ENCODE peak calls at places on chromosomes 1 and 21, in four cellular contexts. C, S, P and M are unnamed samples.

GRCh38 chr1:92476071-92476607 is 10.6 kb downstream of the GFI1 start:
- DNase-seq in P (no peak), S (peak; percentile 98), C (peak; percentile 68), M (no peak)

GRCh38 chr1:46539968-46540367 is 11.5 kb downstream of the KNCN start:
- DNase-seq in C (no peak), S (no peak), P (no peak), M (no peak)

GRCh38 chr1:207321790-207322530 is 482 bp downstream of the CD55 start:
- DNase-seq in P (no peak), C (peak; percentile 53), S (no peak), M (no peak)

GRCh38 chr1:41662061-41662655 is 177.7 kb upstream of the EDN2 start:
- DNase-seq in P (peak; percentile 44), S (peak; percentile 84), C (no peak), M (no peak)

GRCh38 chr21:37368536-37369279 is 2.1 kb downstream of the DYRK1A start:
- DNase-seq in S (no peak), C (no peak), P (no peak), M (no peak)

GRCh38 chr21:36068748-36069398 is 951 bp upstream of the CBR1 start:
- DNase-seq in C (no peak), S (no peak), P (no peak), M (no peak)

GRCh38 chr1:205525495-205526285 is 21.2 kb downstream of the CDK18 start:
- DNase-seq in P (no peak), C (no peak), S (no peak), M (no peak)

GRCh38 chr1:109274533-109275476 is 8.1 kb downstream of the PSRC1 start:
- DNase-seq in P (peak; percentile 21), S (no peak), C (no peak), M (no peak)

GRCh38 chr1:182054698-182055326 is 6.7 kb downstream of the ZNF648 start:
- DNase-seq in S (peak; percentile 68), C (peak; percentile 62), P (peak; percentile 26), M (peak; percentile 8)

GRCh38 chr1:236336084-236336483 is 54.3 kb upstream of the ERO1B start:
- DNase-seq in S (no peak), C (no peak), P (no peak), M (no peak)

GRCh38 chr1:31814041-31814511 is 1.7 kb downstream of the SPOCD1 start:
- DNase-seq in C (no peak), S (no peak), P (no peak), M (no peak)

GRCh38 chr1:76336951-76337371 is 262.4 kb downstream of the ST6GALNAC3 start:
- DNase-seq in C (peak; percentile 5), S (no peak), P (no peak), M (no peak)

GRCh38 chr1:82901118-82901517 is 1097.8 kb downstream of the TTLL7 start:
- DNase-seq in S (no peak), P (no peak), C (no peak), M (no peak)

GRCh38 chr1:225447001-225447615 is 19.3 kb upstream of the LBR start:
- DNase-seq in S (peak; percentile 2), P (no peak), C (no peak), M (no peak)

GRCh38 chr1:113928129-113928949 is 785 bp upstream of the HIPK1 start:
- DNase-seq in S (no peak), P (no peak), C (peak; percentile 57), M (peak; percentile 26)

GRCh38 chr1:40057310-40058030 is 16.9 kb downstream of the CAP1 start:
- DNase-seq in S (no peak), P (no peak), C (no peak), M (no peak)

GRCh38 chr21:42061195-42061865 is 9.8 kb upstream of the UMODL1 start:
- DNase-seq in S (peak; percentile 64), P (no peak), C (peak; percentile 96), M (peak; percentile 81)

GRCh38 chr1:91123773-91124172 is 101.9 kb upstream of the ZNF644 start:
- DNase-seq in C (no peak), S (no peak), P (no peak), M (no peak)

GRCh38 chr1:15962176-15962575 is 13.7 kb downstream of the ZBTB17 start:
- DNase-seq in C (no peak), S (no peak), P (no peak), M (no peak)

GRCh38 chr1:199612976-199613774 is 414.3 kb upstream of the NR5A2 start:
- DNase-seq in P (no peak), S (no peak), C (peak; percentile 3), M (no peak)

GRCh38 chr1:154859786-154860153 is 10.3 kb downstream of the KCNN3 start:
- DNase-seq in S (no peak), C (peak; percentile 82), P (no peak), M (peak; percentile 83)

GRCh38 chr1:74468982-74469603 is 43.3 kb downstream of the LRRC53 start:
- DNase-seq in C (peak; percentile 27), S (no peak), P (peak; percentile 18), M (no peak)

GRCh38 chr1:47875831-47876586 is 121.2 kb downstream of the TRABD2B start:
- DNase-seq in S (no peak), C (no peak), P (no peak), M (peak; percentile 2)

GRCh38 chr1:247373721-247374141 is 42.1 kb upstream of the ZNF496 start:
- DNase-seq in S (peak; percentile 58), P (no peak), C (peak; percentile 71), M (no peak)

GRCh38 chr1:151888972-151889570 is 20.2 kb downstream of the THEM4 start:
- DNase-seq in C (peak; percentile 44), S (no peak), P (no peak), M (no peak)

GRCh38 chr1:199303035-199303434 is 664.2 kb downstream of the PTPRC start:
- DNase-seq in C (no peak), P (no peak), S (no peak), M (no peak)

GRCh38 chr1:156081174-156082110 is 823 bp downstream of the MEX3A start:
- DNase-seq in C (no peak), S (peak; percentile 17), P (no peak), M (no peak)

GRCh38 chr1:81703736-81704463 is 96.8 kb upstream of the ADGRL2 start:
- DNase-seq in C (no peak), S (no peak), P (no peak), M (no peak)

GRCh38 chr1:246117066-246117791 is 389.9 kb downstream of the SMYD3 start:
- DNase-seq in C (peak; percentile 21), S (peak; percentile 23), P (no peak), M (peak; percentile 16)

GRCh38 chr1:107430540-107431228 is 289.8 kb downstream of the NTNG1 start:
- DNase-seq in P (no peak), S (peak; percentile 32), C (peak; percentile 70), M (peak; percentile 39)

GRCh38 chr1:162627662-162628296 is 4.5 kb upstream of the DDR2 start:
- DNase-seq in S (peak; percentile 9), C (peak; percentile 45), P (peak; percentile 44), M (no peak)

GRCh38 chr1:35958558-35958957 is 27.7 kb downstream of the AGO3 start:
- DNase-seq in P (no peak), C (no peak), S (no peak), M (no peak)

DNA sequence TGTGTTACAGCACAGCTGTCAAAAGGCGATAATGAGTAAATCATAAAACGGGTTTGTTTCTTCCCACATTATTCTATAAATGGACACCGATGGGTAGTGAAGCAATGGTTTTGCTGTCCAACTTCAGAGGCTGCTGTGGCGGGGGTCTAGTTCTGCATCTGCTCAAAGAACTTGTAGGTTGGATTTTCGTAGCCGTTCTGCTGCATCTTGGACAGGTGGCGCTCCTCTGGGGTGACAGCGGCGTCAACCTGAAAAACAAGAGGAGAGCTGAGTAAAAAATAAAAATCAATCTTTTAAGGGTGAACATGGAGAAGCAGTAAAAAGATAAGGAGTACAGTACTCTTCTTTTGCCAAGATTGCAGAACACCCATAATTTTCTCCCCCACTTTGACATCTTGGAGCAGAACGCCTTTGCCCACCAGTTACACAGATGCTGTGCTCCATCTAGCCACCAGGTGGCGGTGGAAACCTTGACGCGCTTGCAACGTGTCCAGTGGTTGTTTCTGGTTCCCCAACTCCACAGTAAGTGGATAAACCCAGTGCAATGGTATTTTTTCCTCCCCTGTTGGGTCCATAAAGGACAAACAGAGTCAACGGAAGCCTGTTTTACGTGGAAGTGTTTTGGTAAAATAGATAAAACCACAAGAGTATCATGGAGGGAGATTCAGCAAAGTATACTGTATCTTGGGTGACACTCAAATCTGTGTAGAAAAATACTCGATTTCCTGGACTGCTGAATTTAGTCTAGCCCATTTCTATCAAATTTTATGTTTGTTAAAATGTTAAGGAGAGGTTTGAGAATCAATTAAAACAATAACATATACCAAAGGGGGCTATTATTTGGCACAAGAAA is 147.0 kb downstream of the GABPA start:
- DNase-seq in P (peak; percentile 41), C (peak; percentile 62), S (peak; percentile 62), M (peak; percentile 9)
- H4K20me1 ChIP-seq in P (no peaks in the 10 kb centered on the region), C (no peaks in the 10 kb centered on the region), S (no peaks in the 10 kb centered on the region), M (no peaks in the 10 kb centered on the region)

GRCh38 chr1:9985001-9985400 is 12.0 kb upstream of the RBP7 start:
- DNase-seq in C (no peak), P (no peak), S (no peak), M (no peak)
- H4K20me1 ChIP-seq in C (no peaks in the 10 kb centered on the region), P (no peaks in the 10 kb centered on the region), S (no peaks in the 10 kb centered on the region), M (no peaks in the 10 kb centered on the region)

GRCh38 chr1:9152535-9152934 is 23.6 kb upstream of the GPR157 start:
- DNase-seq in S (no peak), C (no peak), P (no peak), M (no peak)

GRCh38 chr1:9155879-9156278 is 27.0 kb upstream of the GPR157 start:
- DNase-seq in C (no peak), S (no peak), P (no peak), M (no peak)

GRCh38 chr1:9150582-9151290 is 21.8 kb upstream of the GPR157 start:
- DNase-seq in C (no peak), S (no peak), P (no peak), M (no peak)

GRCh38 chr1:9151326-9151860 is 22.5 kb upstream of the GPR157 start:
- DNase-seq in S (no peak), C (no peak), P (no peak), M (no peak)

GRCh38 chr1:9153152-9153551 is 24.2 kb upstream of the GPR157 start:
- DNase-seq in P (no peak), C (no peak), S (no peak), M (no peak)
- H4K20me1 ChIP-seq in P (no peaks in the 10 kb centered on the region), C (no peaks in the 10 kb centered on the region), S (no peaks in the 10 kb centered on the region), M (peaks cover 2% of the 10 kb centered on the region)

GRCh38 chr1:37323486-37324377 is 150.6 kb upstream of the ZC3H12A start:
- DNase-seq in S (peak; percentile 30), C (peak; percentile 54), P (no peak), M (no peak)

GRCh38 chr1:37325010-37325409 is 149.4 kb upstream of the ZC3H12A start:
- DNase-seq in S (no peak), P (no peak), C (no peak), M (no peak)

DNA sequence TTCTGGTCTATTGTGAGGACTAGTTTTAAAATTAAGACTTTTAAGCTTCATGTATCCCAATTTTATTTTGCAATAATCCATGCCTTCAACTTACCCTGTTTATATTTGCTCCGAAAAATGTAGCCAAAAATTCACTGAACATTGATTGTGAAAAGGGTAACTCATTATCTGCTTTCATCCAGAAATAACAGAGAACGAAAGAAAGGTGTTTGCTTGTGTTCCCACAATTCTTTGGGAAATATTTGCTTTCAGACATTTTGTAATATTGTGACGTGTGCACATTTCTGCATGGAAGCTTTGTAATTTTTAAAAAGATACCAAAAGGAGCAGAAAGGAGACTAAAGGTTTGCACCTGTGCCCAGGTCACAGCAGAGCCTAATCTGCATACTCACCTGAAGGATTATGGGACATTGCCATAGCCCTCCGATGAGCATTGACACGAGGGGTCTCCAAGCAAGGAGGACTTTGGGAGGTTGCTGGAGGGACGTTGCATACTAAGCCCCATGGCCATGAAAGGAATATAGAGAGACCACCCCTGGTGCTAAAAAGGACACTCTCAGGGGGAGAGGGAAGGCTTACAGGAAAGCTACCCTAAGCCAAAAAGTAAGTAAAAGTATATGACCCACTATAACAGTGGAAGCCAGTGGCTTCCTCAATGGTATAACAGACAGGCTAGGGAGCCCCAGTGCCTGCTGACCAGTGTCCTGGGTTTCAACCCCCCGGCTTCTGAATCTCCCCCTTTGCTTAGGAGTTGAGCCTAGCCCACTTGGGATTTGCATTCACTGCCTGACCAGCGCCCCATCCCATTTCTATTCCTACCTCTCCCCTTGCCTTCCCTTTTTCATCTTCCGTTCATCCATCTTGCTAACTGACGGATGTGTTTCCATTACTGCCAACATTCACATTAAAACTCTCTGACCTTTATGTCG is 148.6 kb upstream of the ZC3H12A start:
- DNase-seq in S (no peak), C (no peak), P (peak; percentile 31), M (no peak)
- H4K20me1 ChIP-seq in S (peaks cover 3% of the 10 kb centered on the region), C (no peaks in the 10 kb centered on the region), P (no peaks in the 10 kb centered on the region), M (no peaks in the 10 kb centered on the region)